ENCODE peak calls at places on chromosome 18, in five cellular contexts. N is ovary, B is progenitor cell of endocrine pancreas, E is psoas muscle, R is AG09309. F is an unnamed sample.

GRCh38 chr18:74242451-74243096 is 49.2 kb downstream of the CYB5A start:
- DNase-seq in B (no peak), R (no peak), N (no peak), E (no peak), F (no peak)

GRCh38 chr18:76658627-76659026 is 163.6 kb upstream of the ZNF516 start:
- DNase-seq in R (no peak), E (no peak), B (no peak), N (no peak), F (no peak)

GRCh38 chr18:76621782-76622495 is 126.9 kb upstream of the ZNF516 start:
- DNase-seq in E (no peak), B (no peak), N (no peak), R (no peak), F (no peak)

GRCh38 chr18:7684966-7685365 is 117.8 kb downstream of the PTPRM start:
- DNase-seq in E (no peak), B (no peak), N (no peak), R (no peak), F (no peak)

GRCh38 chr18:32343634-32344033 is 127.0 kb downstream of the GAREM1 start:
- DNase-seq in N (no peak), E (peak), R (no peak), B (no peak), F (no peak)

GRCh38 chr18:26655010-26655613 is 106.8 kb upstream of the KCTD1 start:
- DNase-seq in B (no peak), R (no peak), E (no peak), N (peak), F (no peak)

GRCh38 chr18:79421275-79421857 is 25.6 kb downstream of the NFATC1 start:
- DNase-seq in B (no peak), N (no peak), E (no peak), R (no peak), F (no peak)

GRCh38 chr18:25350561-25351201 is 1.3 kb downstream of the ZNF521 start:
- DNase-seq in R (no peak), N (peak), B (peak), E (peak), F (no peak)

GRCh38 chr18:471701-472100 is 28.8 kb downstream of the COLEC12 start:
- DNase-seq in E (no peak), B (no peak), R (no peak), N (no peak), F (no peak)

GRCh38 chr18:34817636-34818035 is 107.5 kb downstream of the DTNA start:
- DNase-seq in B (no peak), N (no peak), R (no peak), E (no peak), F (no peak)

GRCh38 chr18:58049000-58049688 is 5.1 kb downstream of the NEDD4L start:
- DNase-seq in B (no peak), N (no peak), R (no peak), E (no peak), F (no peak)

GRCh38 chr18:25235648-25236047 is 116.3 kb downstream of the ZNF521 start:
- DNase-seq in E (no peak), B (no peak), R (no peak), N (no peak), F (no peak)

GRCh38 chr18:49907346-49907929 is 94.1 kb upstream of the ACAA2 start:
- DNase-seq in R (no peak), B (no peak), E (no peak), N (no peak), F (peak)

GRCh38 chr18:79476031-79476917 is 80.5 kb downstream of the NFATC1 start:
- DNase-seq in N (no peak), B (no peak), E (peak), R (no peak), F (no peak)

GRCh38 chr18:60966876-60967275 is 366.4 kb upstream of the CDH20 start:
- DNase-seq in E (no peak), N (no peak), B (no peak), R (no peak), F (no peak)

GRCh38 chr18:3081558-3081957 is 68.6 kb upstream of the LPIN2 start:
- DNase-seq in R (no peak), E (no peak), B (no peak), N (no peak), F (no peak)

GRCh38 chr18:75209129-75209951 is at the start of gene PTGR3:
- DNase-seq in N (peak), R (peak), E (peak), B (peak), F (no peak)

GRCh38 chr18:2547477-2548087 is 23.7 kb downstream of the METTL4 start:
- DNase-seq in N (no peak), R (no peak), B (no peak), E (no peak), F (no peak)

GRCh38 chr18:3489462-3489861 is 39.5 kb downstream of the TGIF1 start:
- DNase-seq in R (no peak), N (no peak), E (no peak), B (no peak), F (no peak)

GRCh38 chr18:31070206-31070605 is 27.7 kb upstream of the DSC3 start:
- DNase-seq in R (no peak), N (no peak), E (no peak), B (no peak), F (no peak)

GRCh38 chr18:31617029-31617717 is 25.5 kb downstream of the TTR start:
- DNase-seq in R (no peak), N (no peak), B (no peak), E (no peak), F (no peak)

GRCh38 chr18:58417752-58418151 is 211.1 kb downstream of the ALPK2 start:
- DNase-seq in N (no peak), E (no peak), B (no peak), R (no peak), F (no peak)

GRCh38 chr18:69109686-69110085 is 291.0 kb upstream of the DOK6 start:
- DNase-seq in E (no peak), R (no peak), N (no peak), B (no peak), F (no peak)

GRCh38 chr18:24014986-24015896 is 687 bp downstream of the TTC39C start:
- DNase-seq in E (peak), R (peak), B (no peak), N (peak), F (peak)

GRCh38 chr18:70132999-70133398 is 72.5 kb downstream of the RTTN start:
- DNase-seq in E (no peak), R (peak), B (no peak), N (no peak), F (peak)

GRCh38 chr18:59026831-59027410 is 112.8 kb upstream of the SEC11C start:
- DNase-seq in B (no peak), R (no peak), E (peak), N (no peak), F (no peak)

GRCh38 chr18:24115628-24116027 is 23.2 kb upstream of the CABYR start:
- DNase-seq in N (no peak), E (no peak), R (no peak), B (no peak), F (no peak)

GRCh38 chr18:74512321-74513053 is 16.3 kb downstream of the CNDP2 start:
- DNase-seq in E (no peak), R (no peak), B (no peak), N (no peak), F (no peak)

GRCh38 chr18:68693091-68693815 is 21.7 kb downstream of the TMX3 start:
- DNase-seq in R (no peak), N (no peak), B (no peak), E (no peak), F (no peak)

GRCh38 chr18:58362027-58362575 is 266.8 kb downstream of the ALPK2 start:
- DNase-seq in B (no peak), N (peak), E (no peak), R (peak), F (peak)

GRCh38 chr18:3097082-3097481 is 84.1 kb upstream of the LPIN2 start:
- DNase-seq in N (no peak), E (no peak), B (no peak), R (no peak), F (no peak)

GRCh38 chr18:5286525-5286924 is 9.0 kb downstream of the ZBTB14 start:
- DNase-seq in E (no peak), R (no peak), B (no peak), N (no peak), F (no peak)

GRCh38 chr18:58516514-58517285 is 112.2 kb downstream of the ALPK2 start:
- DNase-seq in E (no peak), R (no peak), N (no peak), B (no peak), F (no peak)

GRCh38 chr18:2337552-2338141 is 233.7 kb downstream of the METTL4 start:
- DNase-seq in R (no peak), N (no peak), B (no peak), E (no peak), F (no peak)

GRCh38 chr18:26521617-26522016 is 26.7 kb downstream of the KCTD1 start:
- DNase-seq in B (no peak), N (no peak), R (no peak), E (no peak), F (no peak)

GRCh38 chr18:31056296-31056695 is 13.8 kb upstream of the DSC3 start:
- DNase-seq in N (no peak), E (no peak), B (no peak), R (no peak), F (no peak)

GRCh38 chr18:1732143-1732542 is 827.5 kb downstream of the ADCYAP1 start:
- DNase-seq in E (no peak), R (no peak), N (no peak), B (no peak), F (no peak)

GRCh38 chr18:70005580-70005979 is 57.9 kb upstream of the CD226 start:
- DNase-seq in B (no peak), R (no peak), E (no peak), N (no peak), F (no peak)

GRCh38 chr18:79644666-79645057 is 34.9 kb upstream of the CTDP1 start:
- DNase-seq in N (no peak), E (no peak), R (no peak), B (no peak), F (no peak)

GRCh38 chr18:47930086-47930843 is at the start of gene SMAD2:
- DNase-seq in R (no peak), N (peak), B (peak), E (peak), F (peak)
- TF ChIP-seq CTCF in R (no peak), N (no peak), B (no peak), E (no peak), F (no peak)

GRCh38 chr18:11163668-11164067 is 14.3 kb upstream of the PIEZO2 start:
- DNase-seq in N (no peak), B (no peak), E (no peak), R (no peak), F (no peak)
- TF ChIP-seq CTCF in N (no peak), B (peak), E (peak), R (no peak), F (no peak)

GRCh38 chr18:63119647-63120046 is 199.9 kb downstream of the BCL2 start:
- DNase-seq in B (no peak), N (peak), R (peak), E (peak), F (no peak)
- TF ChIP-seq CTCF in B (peak), N (peak), R (peak), E (peak), F (peak)

GRCh38 chr18:45282101-45282812 is 333.0 kb upstream of the SLC14A2 start:
- DNase-seq in E (no peak), B (no peak), N (no peak), R (no peak), F (no peak)
- TF ChIP-seq CTCF in E (no peak), B (no peak), N (no peak), R (no peak), F (no peak)

GRCh38 chr18:55589625-55590291 is 1.8 kb upstream of the TCF4 start:
- DNase-seq in E (peak), R (peak), N (peak), B (peak), F (peak)

GRCh38 chr18:55592106-55592505 is 4.1 kb upstream of the TCF4 start:
- DNase-seq in R (no peak), E (no peak), B (no peak), N (no peak), F (no peak)

GRCh38 chr18:55588876-55589595 is 1.0 kb upstream of the TCF4 start:
- DNase-seq in B (no peak), N (no peak), R (no peak), E (no peak), F (no peak)

GRCh38 chr18:55593888-55594287 is 5.9 kb upstream of the TCF4 start:
- DNase-seq in N (no peak), R (no peak), B (no peak), E (no peak), F (no peak)

DNA sequence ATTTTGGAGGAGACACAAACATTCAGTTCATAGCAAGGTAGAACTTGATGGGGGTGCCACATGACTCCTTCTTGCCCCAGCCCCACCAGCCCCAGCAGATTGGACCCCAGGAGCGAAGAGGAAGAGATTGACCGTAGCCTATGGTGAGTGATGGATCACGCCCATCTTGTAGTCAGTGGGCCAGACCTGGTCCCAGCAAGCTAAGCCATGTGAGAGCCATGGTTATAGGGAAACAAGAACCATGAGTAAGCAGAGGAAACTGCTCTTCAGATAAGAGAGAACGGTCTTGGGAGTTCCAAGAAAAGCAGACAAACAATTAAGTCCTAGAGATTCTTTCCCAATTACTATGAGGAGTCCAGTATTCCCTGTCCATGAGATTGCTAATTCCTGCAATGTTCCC is 4.6 kb upstream of the TCF4 start:
- DNase-seq in B (no peak), R (no peak), E (no peak), N (no peak), F (no peak)
- TF ChIP-seq CTCF in B (no peak), R (no peak), E (no peak), N (no peak), F (no peak)

GRCh38 chr18:78073275-78073674 is 823.6 kb downstream of the GALR1 start:
- DNase-seq in N (no peak), B (no peak), R (no peak), E (no peak), F (no peak)

GRCh38 chr18:78071146-78071710 is 821.6 kb downstream of the GALR1 start:
- DNase-seq in N (no peak), B (no peak), E (no peak), R (no peak), F (no peak)

GRCh38 chr18:78080081-78080480 is 830.4 kb downstream of the GALR1 start:
- DNase-seq in R (no peak), N (no peak), B (no peak), E (no peak), F (no peak)

GRCh38 chr18:78069784-78070664 is 820.4 kb downstream of the GALR1 start:
- DNase-seq in N (no peak), E (no peak), R (no peak), B (no peak), F (no peak)

DNA sequence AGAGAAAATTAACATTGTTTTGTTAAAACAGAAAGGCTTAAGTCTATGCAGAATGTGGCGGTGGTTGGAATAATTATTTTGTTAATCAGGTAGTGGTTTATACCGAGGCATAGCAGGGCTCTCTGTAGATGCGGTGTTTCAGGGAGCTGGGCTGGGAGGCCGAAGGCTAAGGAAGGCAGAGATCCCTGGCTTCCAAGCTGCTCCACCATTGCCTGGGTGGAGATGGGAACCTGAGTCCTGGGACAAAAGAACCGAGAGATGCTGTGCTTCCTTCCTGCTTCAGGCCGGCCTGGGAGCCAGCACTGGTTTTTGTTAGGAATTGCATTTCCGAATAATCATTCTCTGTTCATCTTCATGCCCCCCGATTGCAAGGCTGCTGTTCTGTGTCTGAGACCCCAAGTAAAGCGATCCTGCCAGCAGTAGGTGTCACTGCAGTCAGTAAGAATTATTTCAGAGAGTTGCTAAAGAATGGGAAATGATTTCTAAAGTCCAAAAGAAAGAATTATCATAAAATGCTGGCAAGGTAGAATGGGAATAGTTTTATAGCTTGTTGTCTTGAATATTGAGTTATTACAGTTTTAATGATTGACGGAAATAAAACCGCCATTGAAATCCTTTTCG is 824.9 kb downstream of the GALR1 start:
- DNase-seq in R (no peak), E (no peak), B (no peak), N (no peak), F (no peak)
- TF ChIP-seq CTCF in R (no peak), E (no peak), B (no peak), N (no peak), F (no peak)

DNA sequence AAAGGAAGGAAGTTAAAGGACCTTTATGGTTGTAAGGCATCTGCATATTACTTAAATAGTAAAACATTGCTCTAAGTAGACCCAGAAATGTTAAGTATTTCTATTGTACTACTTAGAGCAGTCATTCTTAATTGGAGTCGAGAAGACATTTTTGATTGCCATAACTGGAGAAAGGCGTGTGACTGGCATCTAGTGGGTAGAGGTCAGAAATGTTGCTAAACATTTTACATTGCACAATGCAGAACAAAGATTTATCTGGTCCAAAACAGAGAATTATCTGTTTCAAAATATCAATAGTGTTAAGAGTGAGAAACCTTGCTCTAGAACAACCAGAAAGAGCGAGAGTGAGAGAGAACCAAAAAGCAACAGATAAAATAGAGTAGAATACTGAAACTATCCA is 23.3 kb upstream of the ROCK1 start:
- DNase-seq in N (no peak), E (no peak), B (no peak), R (no peak), F (no peak)
- TF ChIP-seq CTCF in N (no peak), E (peak), B (no peak), R (peak), F (peak)

GRCh38 chr18:13375302-13376255 is 157.0 kb downstream of the LDLRAD4 start:
- DNase-seq in E (peak), R (peak), B (no peak), N (peak), F (peak)
- TF ChIP-seq CTCF in E (no peak), R (peak), B (no peak), N (no peak), F (no peak)

F was measured in AG09319.